ENCODE peak calls at places on chromosomes 13 and 19, in eight cellular contexts. Q is A673, S is left ventricle myocardium inferior, B is cardiac fibroblast, U is mucosa of descending colon, H is heart left ventricle, L is GM23338, P is mammary epithelial cell. J is an unnamed sample.

GRCh38 chr13:101453784-101454201 is 1.3 kb downstream of the ITGBL1 start:
- DNase-seq in H (no peak), U (peak; percentile 39), Q (no peak), B (no peak), S (peak; percentile 17), P (peak; percentile 87), L (peak; percentile 69), J (no peak)

GRCh38 chr19:56837492-56837891 is 3.0 kb downstream of the PEG3 start:
- DNase-seq in H (peak; percentile 89), U (peak; percentile 63), P (peak; percentile 1), L (no peak), S (peak; percentile 75), Q (peak; percentile 83), B (peak; percentile 74), J (peak; percentile 45)

GRCh38 chr19:676343-677105 is at the start of gene FSTL3:
- DNase-seq in S (no peak), B (peak; percentile 47), P (peak; percentile 24), L (no peak), H (peak; percentile 58), Q (no peak), U (no peak), J (no peak)

GRCh38 chr13:44768775-44769578 is 192.8 kb upstream of the TSC22D1 start:
- DNase-seq in B (no peak), P (peak; percentile 32), Q (no peak), L (no peak), H (no peak), S (no peak), U (no peak), J (peak; percentile 78)

GRCh38 chr19:9535934-9536333 is 2.5 kb downstream of the ZNF426 start:
- DNase-seq in H (no peak), U (no peak), Q (no peak), P (peak; percentile 23), S (no peak), L (no peak), B (no peak), J (peak; percentile 54)

GRCh38 chr19:14686411-14686810 is 3.4 kb upstream of the ZNF333 start:
- DNase-seq in U (no peak), S (no peak), H (no peak), L (peak; percentile 61), P (peak; percentile 5), Q (peak; percentile 36), B (peak; percentile 27), J (peak; percentile 25)

GRCh38 chr13:40476175-40476958 is 190.1 kb downstream of the FOXO1 start:
- DNase-seq in S (no peak), U (no peak), Q (no peak), P (no peak), L (no peak), B (peak; percentile 88), H (no peak), J (peak; percentile 21)

GRCh38 chr13:87676254-87677042 is 5.3 kb downstream of the SLITRK5 start:
- DNase-seq in Q (no peak), B (no peak), L (peak; percentile 76), U (peak; percentile 27), H (no peak), S (no peak), P (no peak), J (no peak)

GRCh38 chr19:45156751-45157150 is 4.0 kb downstream of the NKPD1 start:
- DNase-seq in S (no peak), P (no peak), L (no peak), B (no peak), Q (no peak), U (no peak), H (no peak), J (no peak)

GRCh38 chr13:110307697-110308376 is 753 bp downstream of the COL4A2 start:
- DNase-seq in B (peak; percentile 60), L (peak; percentile 43), P (peak; percentile 62), S (no peak), H (no peak), U (no peak), Q (no peak), J (no peak)

GRCh38 chr13:99056381-99057014 is 78.6 kb upstream of the DOCK9 start:
- DNase-seq in P (peak; percentile 15), B (no peak), Q (no peak), U (no peak), H (no peak), L (peak; percentile 15), S (no peak), J (peak; percentile 38)

GRCh38 chr13:53749306-53749705 is 720.7 kb downstream of the OLFM4 start:
- DNase-seq in P (no peak), Q (no peak), L (no peak), U (no peak), S (no peak), B (no peak), H (no peak), J (no peak)

GRCh38 chr13:48928781-48929430 is 46.8 kb upstream of the FNDC3A start:
- DNase-seq in S (no peak), P (no peak), L (no peak), H (no peak), U (no peak), B (no peak), Q (no peak), J (no peak)

GRCh38 chr13:99055286-99056073 is 77.6 kb upstream of the DOCK9 start:
- DNase-seq in U (no peak), P (no peak), Q (no peak), L (peak; percentile 60), H (no peak), B (no peak), S (no peak), J (no peak)

GRCh38 chr13:98214008-98214643 is 37.1 kb upstream of the RNF113B start:
- DNase-seq in H (peak; percentile 44), B (peak; percentile 67), U (no peak), Q (peak; percentile 85), L (no peak), P (no peak), S (no peak), J (peak; percentile 83)

GRCh38 chr19:42410371-42410770 is 16.8 kb downstream of the LIPE start:
- DNase-seq in P (no peak), L (no peak), Q (no peak), S (no peak), U (no peak), B (no peak), H (no peak), J (no peak)

GRCh38 chr19:42412223-42412622 is 15.0 kb downstream of the LIPE start:
- DNase-seq in L (peak; percentile 48), B (no peak), P (no peak), U (peak; percentile 76), Q (no peak), S (no peak), H (no peak), J (no peak)

GRCh38 chr19:42412661-42413076 is 14.5 kb downstream of the LIPE start:
- DNase-seq in H (peak; percentile 69), S (no peak), L (no peak), B (no peak), U (no peak), P (no peak), Q (no peak), J (no peak)

GRCh38 chr19:42409477-42409876 is 17.7 kb downstream of the LIPE start:
- DNase-seq in S (peak; percentile 55), L (no peak), P (no peak), B (no peak), Q (no peak), H (peak; percentile 81), U (no peak), J (no peak)

DNA sequence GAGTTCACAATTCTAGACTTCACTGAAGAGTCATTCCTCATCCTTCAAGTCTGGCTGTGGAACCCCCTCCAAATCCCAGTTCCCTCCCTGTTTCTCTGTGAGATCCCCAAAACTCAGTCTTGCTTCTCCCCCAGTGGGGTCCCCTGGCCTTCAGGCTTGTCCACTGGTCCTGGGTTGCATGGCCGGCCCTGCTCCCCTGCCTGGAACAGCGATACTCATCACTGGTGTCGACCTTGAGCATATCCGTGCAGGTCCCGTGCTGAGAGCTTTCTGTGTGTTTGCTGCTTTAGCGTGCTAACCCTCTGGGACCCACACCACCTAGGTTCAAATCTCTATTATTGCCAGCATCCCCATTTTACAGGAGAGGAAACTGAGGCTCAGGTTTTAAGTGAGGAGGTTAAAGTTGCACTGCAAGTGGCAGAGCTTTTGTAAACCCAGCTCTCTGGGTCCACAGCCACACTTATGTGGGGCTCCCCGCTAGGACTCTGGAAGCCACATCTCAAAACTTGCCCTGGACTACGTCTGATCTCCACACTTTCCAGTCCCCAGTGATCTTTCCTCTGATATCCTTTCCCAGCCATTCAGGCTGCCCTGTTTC is 15.5 kb downstream of the LIPE start:
- DNase-seq in B (no peak), U (no peak), H (no peak), L (no peak), Q (no peak), P (no peak), S (no peak), J (no peak)
- H3K4me3 ChIP-seq in B (no peak overlapping the region), U (no peak overlapping the region), H (no peak overlapping the region), L (no peak overlapping the region), Q (no peak overlapping the region), P (no peak overlapping the region), S (no peak overlapping the region), J (no peak overlapping the region)

DNA sequence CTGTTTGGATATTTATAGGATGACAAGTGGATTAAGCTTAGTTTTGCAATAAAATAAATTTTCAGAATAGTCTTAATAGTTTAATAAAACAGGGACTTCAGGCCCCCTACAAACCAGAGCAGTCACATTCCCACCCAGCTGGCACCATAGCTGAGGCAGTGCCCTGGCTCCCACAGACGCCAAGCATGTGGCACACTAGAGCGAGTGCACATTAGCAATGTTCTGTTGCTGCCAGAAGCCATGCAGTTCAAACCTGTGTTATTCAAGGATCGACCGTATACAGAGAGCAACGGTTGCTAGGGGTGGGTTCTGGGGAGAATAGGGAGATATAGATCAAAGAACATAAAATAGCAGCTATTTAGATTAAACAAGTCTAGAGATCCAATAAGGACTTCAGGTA is 419.3 kb upstream of the KLHL1 start:
- DNase-seq in S (no peak), B (no peak), Q (no peak), U (no peak), P (no peak), L (no peak), H (no peak), J (no peak)
- TF ChIP-seq CTCF in S (no peak), B (no peak), Q (no peak), U (no peak), P (no peak), L (no peak), H (no peak), J (no peak)

GRCh38 chr19:46950526-46951235 is 69.0 kb upstream of the NPAS1 start:
- DNase-seq in Q (no peak), P (peak; percentile 5), L (no peak), S (no peak), U (no peak), B (no peak), H (no peak), J (no peak)
- H3K4me3 ChIP-seq in Q (no peak overlapping the region), P (no peak overlapping the region), L (no peak overlapping the region), S (no peak overlapping the region), U (no peak overlapping the region), B (no peak overlapping the region), H (no peak overlapping the region), J (no peak overlapping the region)

GRCh38 chr13:21608961-21609360 is 5.0 kb upstream of the MICU2 start:
- DNase-seq in B (no peak), Q (no peak), L (no peak), S (no peak), P (peak; percentile 21), U (no peak), H (no peak), J (peak; percentile 26)

GRCh38 chr13:21606781-21607180 is 2.8 kb upstream of the MICU2 start:
- DNase-seq in P (no peak), B (no peak), Q (no peak), H (no peak), L (no peak), S (no peak), U (no peak), J (no peak)

GRCh38 chr13:21606251-21606650 is 2.3 kb upstream of the MICU2 start:
- DNase-seq in H (no peak), Q (no peak), U (no peak), P (no peak), B (no peak), L (no peak), S (no peak), J (no peak)

GRCh38 chr13:21603531-21604448 is at the start of gene MICU2:
- DNase-seq in L (peak; percentile 97), B (peak; percentile 94), U (peak; percentile 97), P (peak; percentile 94), S (peak; percentile 95), H (peak; percentile 95), Q (peak; percentile 96), J (peak; percentile 92)
- TF ChIP-seq CTCF in L (no peak), B (no peak), U (peak; percentile 13), P (no peak), S (peak; percentile 40), H (peak; percentile 37), Q (no peak), J (no peak)